ENCODE peak calls at places on chromosomes 11 and 22, in six cellular contexts. One of them, this sample, is unnamed.

GRCh38 chr11:103534191-103534590 is 425.0 kb downstream of the DYNC2H1 start:
- DNase-seq in spleen: no peak
- DNase-seq in transverse colon: no peak
- DNase-seq in heart left ventricle: no peak
- DNase-seq in IMR-90: no peak
- DNase-seq in adrenal gland: no peak
- DNase-seq in this sample: no peak

GRCh38 chr22:44721206-44721605 is 19.2 kb downstream of the PRR5 start:
- DNase-seq in spleen: no peak
- DNase-seq in transverse colon: no peak
- DNase-seq in heart left ventricle: no peak
- DNase-seq in IMR-90: no peak
- DNase-seq in adrenal gland: no peak
- DNase-seq in this sample: no peak

GRCh38 chr22:48147831-48148230 is 1385.4 kb downstream of the TBC1D22A start:
- DNase-seq in spleen: no peak
- DNase-seq in transverse colon: no peak
- DNase-seq in heart left ventricle: no peak
- DNase-seq in IMR-90: no peak
- DNase-seq in adrenal gland: no peak
- DNase-seq in this sample: no peak

GRCh38 chr22:40043086-40043485 is 48.3 kb downstream of the FAM83F start:
- DNase-seq in spleen: no peak
- DNase-seq in transverse colon: peak; percentile 52
- DNase-seq in heart left ventricle: no peak
- DNase-seq in IMR-90: no peak
- DNase-seq in adrenal gland: peak; percentile 48
- DNase-seq in this sample: peak; percentile 76

GRCh38 chr11:11027271-11027670 is 169.4 kb upstream of the ZBED5 start:
- DNase-seq in spleen: no peak
- DNase-seq in transverse colon: no peak
- DNase-seq in heart left ventricle: no peak
- DNase-seq in IMR-90: peak; percentile 85
- DNase-seq in adrenal gland: no peak
- DNase-seq in this sample: no peak

GRCh38 chr11:61488651-61489291 is 19.8 kb upstream of the LRRC10B start:
- DNase-seq in spleen: no peak
- DNase-seq in transverse colon: peak; percentile 77
- DNase-seq in heart left ventricle: peak; percentile 85
- DNase-seq in IMR-90: no peak
- DNase-seq in adrenal gland: peak; percentile 75
- DNase-seq in this sample: no peak

GRCh38 chr11:93622043-93622442 is 39.4 kb upstream of the CEP295 start:
- DNase-seq in spleen: no peak
- DNase-seq in transverse colon: no peak
- DNase-seq in heart left ventricle: no peak
- DNase-seq in IMR-90: no peak
- DNase-seq in adrenal gland: no peak
- DNase-seq in this sample: no peak

GRCh38 chr22:31286360-31287255 is 5.7 kb downstream of the PIK3IP1 start:
- DNase-seq in spleen: no peak
- DNase-seq in transverse colon: peak; percentile 56
- DNase-seq in heart left ventricle: no peak
- DNase-seq in IMR-90: no peak
- DNase-seq in adrenal gland: peak; percentile 63
- DNase-seq in this sample: peak; percentile 82

GRCh38 chr22:49993649-49994360 is 18.8 kb downstream of the IL17REL start:
- DNase-seq in spleen: no peak
- DNase-seq in transverse colon: no peak
- DNase-seq in heart left ventricle: peak; percentile 52
- DNase-seq in IMR-90: no peak
- DNase-seq in adrenal gland: no peak
- DNase-seq in this sample: no peak

GRCh38 chr11:42345933-42346332 is 886.5 kb upstream of the LRRC4C start:
- DNase-seq in spleen: no peak
- DNase-seq in transverse colon: no peak
- DNase-seq in heart left ventricle: no peak
- DNase-seq in IMR-90: no peak
- DNase-seq in adrenal gland: no peak
- DNase-seq in this sample: no peak

GRCh38 chr11:65194564-65194963 is 12.8 kb downstream of the CAPN1 start:
- DNase-seq in spleen: no peak
- DNase-seq in transverse colon: no peak
- DNase-seq in heart left ventricle: no peak
- DNase-seq in IMR-90: no peak
- DNase-seq in adrenal gland: no peak
- DNase-seq in this sample: no peak

GRCh38 chr22:38452373-38453064 is 2.5 kb downstream of the KCNJ4 start:
- DNase-seq in spleen: no peak
- DNase-seq in transverse colon: no peak
- DNase-seq in heart left ventricle: peak; percentile 78
- DNase-seq in IMR-90: peak; percentile 26
- DNase-seq in adrenal gland: no peak
- DNase-seq in this sample: no peak

GRCh38 chr11:77387701-77388100 is 86.2 kb downstream of the PAK1 start:
- DNase-seq in spleen: no peak
- DNase-seq in transverse colon: no peak
- DNase-seq in heart left ventricle: no peak
- DNase-seq in IMR-90: no peak
- DNase-seq in adrenal gland: no peak
- DNase-seq in this sample: no peak

GRCh38 chr11:65952052-65952521 is 6.8 kb downstream of the TSGA10IP start:
- DNase-seq in spleen: no peak
- DNase-seq in transverse colon: no peak
- DNase-seq in heart left ventricle: no peak
- DNase-seq in IMR-90: no peak
- DNase-seq in adrenal gland: no peak
- DNase-seq in this sample: no peak

GRCh38 chr11:58707767-58708166 is 24.0 kb downstream of the GLYAT start:
- DNase-seq in spleen: no peak
- DNase-seq in transverse colon: no peak
- DNase-seq in heart left ventricle: no peak
- DNase-seq in IMR-90: no peak
- DNase-seq in adrenal gland: no peak
- DNase-seq in this sample: no peak

GRCh38 chr11:35800970-35801953 is 138.7 kb downstream of the TRIM44 start:
- DNase-seq in spleen: no peak
- DNase-seq in transverse colon: no peak
- DNase-seq in heart left ventricle: no peak
- DNase-seq in IMR-90: no peak
- DNase-seq in adrenal gland: no peak
- DNase-seq in this sample: no peak

GRCh38 chr11:43626798-43627197 is 53.7 kb upstream of the HSD17B12 start:
- DNase-seq in spleen: no peak
- DNase-seq in transverse colon: no peak
- DNase-seq in heart left ventricle: no peak
- DNase-seq in IMR-90: no peak
- DNase-seq in adrenal gland: no peak
- DNase-seq in this sample: no peak

GRCh38 chr11:27022659-27023251 is 17.9 kb upstream of the BBOX1 start:
- DNase-seq in spleen: no peak
- DNase-seq in transverse colon: no peak
- DNase-seq in heart left ventricle: no peak
- DNase-seq in IMR-90: no peak
- DNase-seq in adrenal gland: no peak
- DNase-seq in this sample: no peak

GRCh38 chr11:27193434-27194225 is 153.0 kb downstream of the BBOX1 start:
- DNase-seq in spleen: no peak
- DNase-seq in transverse colon: no peak
- DNase-seq in heart left ventricle: no peak
- DNase-seq in IMR-90: no peak
- DNase-seq in adrenal gland: no peak
- DNase-seq in this sample: no peak

GRCh38 chr22:20111045-20111688 is 4.7 kb upstream of the RANBP1 start:
- DNase-seq in spleen: peak; percentile 67
- DNase-seq in transverse colon: no peak
- DNase-seq in heart left ventricle: peak; percentile 47
- DNase-seq in IMR-90: peak; percentile 5
- DNase-seq in adrenal gland: no peak
- DNase-seq in this sample: no peak

GRCh38 chr11:111361082-111361801 is 17.8 kb downstream of the POU2AF1 start:
- DNase-seq in spleen: no peak
- DNase-seq in transverse colon: no peak
- DNase-seq in heart left ventricle: no peak
- DNase-seq in IMR-90: no peak
- DNase-seq in adrenal gland: no peak
- DNase-seq in this sample: no peak

GRCh38 chr11:65298131-65298535 is 16.5 kb upstream of the CDC42EP2 start:
- DNase-seq in spleen: peak; percentile 86
- DNase-seq in transverse colon: peak; percentile 63
- DNase-seq in heart left ventricle: peak; percentile 90
- DNase-seq in IMR-90: peak; percentile 78
- DNase-seq in adrenal gland: peak; percentile 43
- DNase-seq in this sample: peak; percentile 98

GRCh38 chr11:7486731-7487130 is 1.4 kb downstream of the OLFML1 start:
- DNase-seq in spleen: no peak
- DNase-seq in transverse colon: no peak
- DNase-seq in heart left ventricle: no peak
- DNase-seq in IMR-90: no peak
- DNase-seq in adrenal gland: no peak
- DNase-seq in this sample: no peak

GRCh38 chr22:42648368-42649260 is 578 bp downstream of the CYB5R3 start:
- DNase-seq in spleen: peak; percentile 84
- DNase-seq in transverse colon: peak; percentile 89
- DNase-seq in heart left ventricle: no peak
- DNase-seq in IMR-90: no peak
- DNase-seq in adrenal gland: peak; percentile 49
- DNase-seq in this sample: no peak
- TF ChIP-seq POLR2A in spleen: no peak
- TF ChIP-seq POLR2A in transverse colon: peak; percentile 90
- TF ChIP-seq POLR2A in heart left ventricle: peak; percentile 41
- TF ChIP-seq POLR2A in IMR-90: peak; percentile 25
- TF ChIP-seq POLR2A in adrenal gland: peak; percentile 59
- TF ChIP-seq POLR2A in this sample: peak; percentile 14

DNA sequence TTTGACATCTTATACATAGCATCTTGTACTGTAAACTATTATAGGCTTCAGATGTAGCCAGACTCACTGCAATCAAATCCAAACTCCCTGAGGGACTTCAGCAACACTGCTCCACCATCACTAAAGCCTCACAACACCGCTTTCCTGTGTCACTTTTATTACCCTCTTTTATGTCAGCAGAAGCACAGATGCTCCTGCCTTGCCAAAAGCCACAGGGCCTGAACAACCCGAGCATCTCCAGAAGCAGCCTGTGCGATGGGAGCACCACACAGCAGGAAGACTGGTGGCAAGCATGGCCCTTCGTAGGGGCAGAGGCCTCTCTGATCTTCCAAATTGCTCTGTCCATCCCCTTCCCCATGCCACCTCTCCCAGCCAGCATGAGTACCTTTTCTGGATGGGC is 22.9 kb downstream of the TMEM123 start:
- DNase-seq in spleen: no peak
- DNase-seq in transverse colon: no peak
- DNase-seq in heart left ventricle: no peak
- DNase-seq in IMR-90: no peak
- DNase-seq in adrenal gland: no peak
- DNase-seq in this sample: no peak
- H3K4me3 ChIP-seq in spleen: no peak overlapping the region
- H3K4me3 ChIP-seq in transverse colon: no peak overlapping the region
- H3K4me3 ChIP-seq in heart left ventricle: no peak overlapping the region
- H3K4me3 ChIP-seq in IMR-90: no peak overlapping the region
- H3K4me3 ChIP-seq in adrenal gland: no peak overlapping the region
- H3K4me3 ChIP-seq in this sample: no peak overlapping the region

DNA sequence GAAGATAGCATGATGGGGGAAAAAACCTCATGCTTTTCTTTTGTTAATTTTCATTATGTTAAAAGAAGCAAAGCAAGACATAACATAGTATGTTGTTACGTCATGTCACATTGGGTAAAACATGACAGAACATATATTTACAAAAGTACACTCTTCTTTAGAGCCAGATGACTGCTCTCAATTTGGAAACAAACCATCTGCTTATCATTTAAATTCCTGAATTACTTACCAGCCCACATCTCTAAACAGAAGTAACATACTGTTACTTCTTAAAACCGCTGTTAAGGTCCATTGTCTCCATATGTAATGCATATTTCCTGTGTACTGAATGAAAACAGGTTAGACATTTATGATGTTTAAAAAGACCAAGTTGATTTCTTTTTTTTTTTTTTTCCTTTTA is 100.0 kb downstream of the TMEM135 start:
- DNase-seq in spleen: no peak
- DNase-seq in transverse colon: no peak
- DNase-seq in heart left ventricle: no peak
- DNase-seq in IMR-90: peak; percentile 64
- DNase-seq in adrenal gland: no peak
- DNase-seq in this sample: no peak
- H3K9me3 ChIP-seq in spleen: no peaks in the 10 kb centered on the region
- H3K9me3 ChIP-seq in transverse colon: peaks cover 8% of the 10 kb centered on the region
- H3K9me3 ChIP-seq in heart left ventricle: peaks cover 11% of the 10 kb centered on the region
- H3K9me3 ChIP-seq in IMR-90: no peaks in the 10 kb centered on the region
- H3K9me3 ChIP-seq in adrenal gland: no peaks in the 10 kb centered on the region
- H3K9me3 ChIP-seq in this sample: no peaks in the 10 kb centered on the region

DNA sequence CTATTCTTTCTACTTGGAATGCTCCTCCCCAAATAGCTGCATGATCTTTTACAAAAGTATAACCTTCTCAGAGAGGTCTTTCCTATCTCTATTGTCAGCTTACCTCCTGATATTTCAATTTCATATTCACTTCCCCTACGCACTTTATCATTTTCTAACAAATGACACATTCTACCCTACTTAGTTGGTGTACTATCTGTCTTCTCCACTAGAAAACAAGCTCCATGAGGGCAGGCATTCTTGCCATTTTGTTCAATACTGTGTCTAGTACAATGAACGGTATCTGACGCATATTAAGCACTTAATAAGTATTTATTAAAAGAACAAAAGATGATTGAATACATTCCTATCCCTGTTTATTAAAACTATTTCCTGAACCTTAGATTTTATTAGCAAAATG is 96.5 kb upstream of the APOA1 start:
- DNase-seq in spleen: no peak
- DNase-seq in transverse colon: no peak
- DNase-seq in heart left ventricle: no peak
- DNase-seq in IMR-90: no peak
- DNase-seq in adrenal gland: no peak
- DNase-seq in this sample: no peak
- TF ChIP-seq POLR2A in spleen: no peak
- TF ChIP-seq POLR2A in transverse colon: no peak
- TF ChIP-seq POLR2A in heart left ventricle: no peak
- TF ChIP-seq POLR2A in IMR-90: no peak
- TF ChIP-seq POLR2A in adrenal gland: no peak
- TF ChIP-seq POLR2A in this sample: no peak

DNA sequence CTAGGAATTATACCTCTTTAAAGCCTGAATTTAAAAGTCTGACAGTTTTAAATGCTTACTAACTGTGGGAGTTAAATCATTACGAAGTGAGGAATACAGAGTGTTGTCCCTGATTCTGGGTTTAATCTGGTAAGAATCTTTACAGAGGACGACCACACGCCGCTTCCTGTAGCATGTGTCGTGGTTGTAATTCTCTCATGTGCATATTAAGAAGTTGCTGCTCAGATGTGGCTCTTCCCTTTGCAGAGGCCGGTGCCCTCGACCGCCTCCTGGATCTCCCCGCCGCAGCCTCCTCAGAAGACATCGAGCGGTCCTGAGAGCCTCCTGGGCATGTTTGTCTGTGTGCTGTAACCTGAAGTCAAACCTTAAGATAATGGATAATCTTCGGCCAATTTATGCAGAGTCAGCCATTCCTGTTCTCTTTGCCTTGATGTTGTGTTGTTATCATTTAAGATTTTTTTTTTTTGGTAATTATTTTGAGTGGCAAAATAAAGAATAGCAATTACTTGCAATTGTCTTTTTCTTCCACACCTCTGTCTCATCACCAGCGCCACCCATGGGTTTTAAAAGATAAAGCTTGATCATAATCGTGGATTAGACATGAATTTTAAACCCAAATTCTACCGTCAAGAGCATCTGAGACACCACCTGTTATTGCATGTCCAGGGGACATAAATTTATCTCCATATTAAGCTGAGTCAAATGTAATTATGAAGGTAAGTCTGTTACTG is 6.5 kb downstream of the GAL start:
- DNase-seq in spleen: no peak
- DNase-seq in transverse colon: no peak
- DNase-seq in heart left ventricle: no peak
- DNase-seq in IMR-90: no peak
- DNase-seq in adrenal gland: no peak
- DNase-seq in this sample: peak; percentile 33
- H3K4me3 ChIP-seq in spleen: no peak overlapping the region
- H3K4me3 ChIP-seq in transverse colon: no peak overlapping the region
- H3K4me3 ChIP-seq in heart left ventricle: no peak overlapping the region
- H3K4me3 ChIP-seq in IMR-90: no peak overlapping the region
- H3K4me3 ChIP-seq in adrenal gland: no peak overlapping the region
- H3K4me3 ChIP-seq in this sample: no peak overlapping the region

This sample was measured in sigmoid colon.